ENCODE peak calls at places on chromosomes 1 and 21, in ten cellular contexts. K is fibroblast of the aortic adventitia, W is fibroblast of mammary gland, C is neural crest cell, F is heart right ventricle, O is prostate gland, H is endodermal cell, A is astrocyte of the spinal cord, L is sigmoid colon, R is Caco-2. M is an unnamed sample.

GRCh38 chr1:115458426-115459114 is 120.5 kb upstream of the NGF start:
- DNase-seq in K (no peak), W (no peak), C (no peak), F (no peak), O (no peak), H (no peak), A (no peak), L (no peak), R (no peak), M (no peak)

GRCh38 chr21:45498646-45499000 is 43.6 kb downstream of the SLC19A1 start:
- DNase-seq in K (no peak), W (no peak), C (no peak), F (no peak), O (no peak), H (no peak), A (no peak), L (no peak), R (no peak), M (no peak)

GRCh38 chr1:208988811-208989222 is 594.7 kb upstream of the CAMK1G start:
- DNase-seq in K (peak), W (peak), C (no peak), F (peak), O (no peak), H (no peak), A (peak), L (no peak), R (peak), M (no peak)

GRCh38 chr1:207659545-207660148 is 14.7 kb downstream of the CR1L start:
- DNase-seq in K (no peak), W (no peak), C (no peak), F (no peak), O (no peak), H (no peak), A (no peak), L (no peak), R (peak), M (no peak)

GRCh38 chr1:51421961-51422360 is 91.6 kb upstream of the TTC39A start:
- DNase-seq in K (peak), W (peak), C (no peak), F (no peak), O (no peak), H (no peak), A (peak), L (no peak), R (peak), M (no peak)

GRCh38 chr1:31412732-31413404 is at the start of gene SERINC2:
- DNase-seq in K (no peak), W (no peak), C (no peak), F (no peak), O (peak), H (peak), A (no peak), L (no peak), R (peak), M (peak)

GRCh38 chr21:17387030-17387617 is 125.7 kb upstream of the CXADR start:
- DNase-seq in K (peak), W (peak), C (peak), F (peak), O (peak), H (peak), A (peak), L (no peak), R (peak), M (no peak)

GRCh38 chr21:44582055-44582454 is 1.7 kb upstream of the KRTAP10-5 start:
- DNase-seq in K (no peak), W (no peak), C (no peak), F (no peak), O (no peak), H (no peak), A (no peak), L (no peak), R (no peak), M (no peak)

GRCh38 chr1:201745023-201745422 is 83.9 kb upstream of the IPO9 start:
- DNase-seq in K (peak), W (peak), C (no peak), F (no peak), O (no peak), H (no peak), A (peak), L (no peak), R (no peak), M (no peak)

GRCh38 chr21:16587141-16587570 is 857.4 kb downstream of the USP25 start:
- DNase-seq in K (peak), W (peak), C (no peak), F (peak), O (peak), H (peak), A (peak), L (peak), R (peak), M (no peak)

GRCh38 chr1:186183219-186183618 is 191.8 kb downstream of the TPR start:
- DNase-seq in K (peak), W (peak), C (no peak), F (no peak), O (no peak), H (no peak), A (peak), L (no peak), R (no peak), M (no peak)

GRCh38 chr1:54246097-54246721 is 46.2 kb downstream of the MRPL37 start:
- DNase-seq in K (no peak), W (no peak), C (no peak), F (peak), O (no peak), H (no peak), A (no peak), L (no peak), R (no peak), M (peak)

GRCh38 chr1:224175615-224176014 is 7.4 kb upstream of the DEGS1 start:
- DNase-seq in K (no peak), W (peak), C (peak), F (peak), O (no peak), H (peak), A (peak), L (peak), R (peak), M (no peak)

GRCh38 chr1:179816196-179816960 is 61.2 kb downstream of the TOR1AIP2 start:
- DNase-seq in K (peak), W (peak), C (no peak), F (peak), O (no peak), H (no peak), A (peak), L (peak), R (no peak), M (no peak)

GRCh38 chr1:2504949-2505272 is 21.5 kb downstream of the PANK4 start:
- DNase-seq in K (no peak), W (no peak), C (no peak), F (no peak), O (no peak), H (no peak), A (no peak), L (no peak), R (no peak), M (no peak)

GRCh38 chr1:92944901-92945747 is 16.1 kb downstream of the DIPK1A start:
- DNase-seq in K (no peak), W (no peak), C (no peak), F (no peak), O (no peak), H (no peak), A (no peak), L (no peak), R (no peak), M (no peak)

GRCh38 chr1:201500670-201501120 is 6.2 kb downstream of the CSRP1 start:
- DNase-seq in K (peak), W (no peak), C (no peak), F (no peak), O (peak), H (peak), A (no peak), L (peak), R (no peak), M (no peak)

GRCh38 chr1:42529724-42530161 is 66.7 kb downstream of the CCDC30 start:
- DNase-seq in K (peak), W (peak), C (no peak), F (no peak), O (no peak), H (no peak), A (peak), L (no peak), R (no peak), M (no peak)

GRCh38 chr1:21668232-21669032 is 725 bp downstream of the RAP1GAP start:
- DNase-seq in K (no peak), W (no peak), C (no peak), F (no peak), O (no peak), H (peak), A (no peak), L (peak), R (no peak), M (no peak)
- TF ChIP-seq CTCF in K (no peak), W (no peak), C (no peak), F (no peak), O (no peak), H (peak), A (peak), L (no peak), R (no peak), M (no peak)

GRCh38 chr1:154607084-154607747 is 770 bp downstream of the ADAR start:
- DNase-seq in K (peak), W (peak), C (no peak), F (no peak), O (peak), H (no peak), A (peak), L (no peak), R (no peak), M (no peak)
- TF ChIP-seq CTCF in K (no peak), W (no peak), C (no peak), F (no peak), O (no peak), H (no peak), A (peak), L (no peak), R (no peak), M (peak)

GRCh38 chr1:147515046-147515869 is 26.0 kb upstream of the BCL9 start:
- DNase-seq in K (peak), W (peak), C (no peak), F (no peak), O (peak), H (peak), A (peak), L (no peak), R (peak), M (no peak)
- TF ChIP-seq CTCF in K (no peak), W (no peak), C (no peak), F (no peak), O (peak), H (peak), A (no peak), L (no peak), R (peak), M (no peak)

GRCh38 chr21:36929622-36930021 is 36.8 kb downstream of the HLCS start:
- DNase-seq in K (no peak), W (peak), C (no peak), F (no peak), O (peak), H (no peak), A (no peak), L (no peak), R (no peak), M (no peak)
- TF ChIP-seq CTCF in K (no peak), W (peak), C (peak), F (no peak), O (no peak), H (peak), A (peak), L (no peak), R (no peak), M (peak)